ENCODE peak calls at places on chromosome 21, in five cellular contexts. One of them, this sample, is unnamed.

GRCh38 chr21:23578027-23578426 is 2029.3 kb downstream of the MRPL39 start:
- DNase-seq in breast epithelium: no peak
- DNase-seq in neural crest cell: no peak
- DNase-seq in vagina: no peak
- DNase-seq in spleen: no peak
- DNase-seq in this sample: no peak

GRCh38 chr21:14762734-14763694 is 216.9 kb upstream of the SAMSN1 start:
- DNase-seq in breast epithelium: no peak
- DNase-seq in neural crest cell: no peak
- DNase-seq in vagina: no peak
- DNase-seq in spleen: no peak
- DNase-seq in this sample: no peak

GRCh38 chr21:30146558-30147282 is 19.9 kb downstream of the CLDN17 start:
- DNase-seq in breast epithelium: peak; percentile 80
- DNase-seq in neural crest cell: no peak
- DNase-seq in vagina: no peak
- DNase-seq in spleen: no peak
- DNase-seq in this sample: no peak

GRCh38 chr21:23452384-23453083 is 2154.7 kb downstream of the MRPL39 start:
- DNase-seq in breast epithelium: no peak
- DNase-seq in neural crest cell: peak; percentile 33
- DNase-seq in vagina: no peak
- DNase-seq in spleen: no peak
- DNase-seq in this sample: no peak

GRCh38 chr21:33655591-33656221 is 13.4 kb downstream of the ITSN1 start:
- DNase-seq in breast epithelium: no peak
- DNase-seq in neural crest cell: no peak
- DNase-seq in vagina: no peak
- DNase-seq in spleen: no peak
- DNase-seq in this sample: no peak

GRCh38 chr21:26409735-26410134 is 163.4 kb downstream of the CYYR1 start:
- DNase-seq in breast epithelium: no peak
- DNase-seq in neural crest cell: no peak
- DNase-seq in vagina: no peak
- DNase-seq in spleen: no peak
- DNase-seq in this sample: no peak

GRCh38 chr21:27505516-27505915 is 538.6 kb upstream of the ADAMTS5 start:
- DNase-seq in breast epithelium: no peak
- DNase-seq in neural crest cell: no peak
- DNase-seq in vagina: no peak
- DNase-seq in spleen: no peak
- DNase-seq in this sample: no peak

GRCh38 chr21:41130883-41131282 is 37.1 kb upstream of the BACE2 start:
- DNase-seq in breast epithelium: no peak
- DNase-seq in neural crest cell: no peak
- DNase-seq in vagina: no peak
- DNase-seq in spleen: no peak
- DNase-seq in this sample: no peak

GRCh38 chr21:34989337-34990151 is 59.6 kb downstream of the RUNX1 start:
- DNase-seq in breast epithelium: no peak
- DNase-seq in neural crest cell: no peak
- DNase-seq in vagina: no peak
- DNase-seq in spleen: no peak
- DNase-seq in this sample: no peak

GRCh38 chr21:34865922-34866271 is 183.2 kb downstream of the RUNX1 start:
- DNase-seq in breast epithelium: no peak
- DNase-seq in neural crest cell: no peak
- DNase-seq in vagina: no peak
- DNase-seq in spleen: peak; percentile 79
- DNase-seq in this sample: no peak

GRCh38 chr21:16279658-16280581 is 550.1 kb downstream of the USP25 start:
- DNase-seq in breast epithelium: no peak
- DNase-seq in neural crest cell: peak; percentile 59
- DNase-seq in vagina: no peak
- DNase-seq in spleen: no peak
- DNase-seq in this sample: no peak

GRCh38 chr21:41403966-41404365 is 22.1 kb upstream of the MX1 start:
- DNase-seq in breast epithelium: no peak
- DNase-seq in neural crest cell: no peak
- DNase-seq in vagina: peak; percentile 76
- DNase-seq in spleen: no peak
- DNase-seq in this sample: no peak

GRCh38 chr21:14675774-14676530 is 129.8 kb upstream of the SAMSN1 start:
- DNase-seq in breast epithelium: no peak
- DNase-seq in neural crest cell: no peak
- DNase-seq in vagina: no peak
- DNase-seq in spleen: no peak
- DNase-seq in this sample: no peak

GRCh38 chr21:15520811-15521643 is 208.8 kb upstream of the USP25 start:
- DNase-seq in breast epithelium: no peak
- DNase-seq in neural crest cell: no peak
- DNase-seq in vagina: no peak
- DNase-seq in spleen: no peak
- DNase-seq in this sample: no peak

GRCh38 chr21:35232545-35233176 is 183.6 kb upstream of the RUNX1 start:
- DNase-seq in breast epithelium: no peak
- DNase-seq in neural crest cell: no peak
- DNase-seq in vagina: no peak
- DNase-seq in spleen: no peak
- DNase-seq in this sample: no peak

GRCh38 chr21:21196087-21196486 is 197.9 kb downstream of the NCAM2 start:
- DNase-seq in breast epithelium: no peak
- DNase-seq in neural crest cell: no peak
- DNase-seq in vagina: no peak
- DNase-seq in spleen: no peak
- DNase-seq in this sample: no peak

GRCh38 chr21:34530264-34530663 is 18.3 kb upstream of the KCNE1 start:
- DNase-seq in breast epithelium: no peak
- DNase-seq in neural crest cell: no peak
- DNase-seq in vagina: no peak
- DNase-seq in spleen: no peak
- DNase-seq in this sample: no peak

GRCh38 chr21:25103500-25104207 is 503.6 kb downstream of the MRPL39 start:
- DNase-seq in breast epithelium: no peak
- DNase-seq in neural crest cell: no peak
- DNase-seq in vagina: no peak
- DNase-seq in spleen: no peak
- DNase-seq in this sample: no peak

GRCh38 chr21:35987475-35987874 is 72.9 kb downstream of the SETD4 start:
- DNase-seq in breast epithelium: no peak
- DNase-seq in neural crest cell: no peak
- DNase-seq in vagina: no peak
- DNase-seq in spleen: no peak
- DNase-seq in this sample: no peak

GRCh38 chr21:33984021-33984481 is 68.4 kb upstream of the ATP5PO start:
- DNase-seq in breast epithelium: no peak
- DNase-seq in neural crest cell: no peak
- DNase-seq in vagina: no peak
- DNase-seq in spleen: no peak
- DNase-seq in this sample: no peak

GRCh38 chr21:21481238-21481637 is 483.0 kb downstream of the NCAM2 start:
- DNase-seq in breast epithelium: no peak
- DNase-seq in neural crest cell: no peak
- DNase-seq in vagina: no peak
- DNase-seq in spleen: no peak
- DNase-seq in this sample: no peak

GRCh38 chr21:41566500-41567014 is 58.6 kb upstream of the TMPRSS2 start:
- DNase-seq in breast epithelium: no peak
- DNase-seq in neural crest cell: no peak
- DNase-seq in vagina: peak; percentile 52
- DNase-seq in spleen: no peak
- DNase-seq in this sample: no peak

GRCh38 chr21:28230559-28230958 is 762.1 kb downstream of the LTN1 start:
- DNase-seq in breast epithelium: no peak
- DNase-seq in neural crest cell: no peak
- DNase-seq in vagina: no peak
- DNase-seq in spleen: no peak
- DNase-seq in this sample: no peak

GRCh38 chr21:35256468-35256988 is 207.4 kb upstream of the RUNX1 start:
- DNase-seq in breast epithelium: peak; percentile 76
- DNase-seq in neural crest cell: peak; percentile 4
- DNase-seq in vagina: peak; percentile 90
- DNase-seq in spleen: no peak
- DNase-seq in this sample: no peak

GRCh38 chr21:35512321-35512720 is 463.2 kb upstream of the RUNX1 start:
- DNase-seq in breast epithelium: no peak
- DNase-seq in neural crest cell: no peak
- DNase-seq in vagina: no peak
- DNase-seq in spleen: no peak
- DNase-seq in this sample: no peak

GRCh38 chr21:38729745-38730401 is 75.9 kb upstream of the ETS2 start:
- DNase-seq in breast epithelium: peak; percentile 28
- DNase-seq in neural crest cell: no peak
- DNase-seq in vagina: no peak
- DNase-seq in spleen: no peak
- DNase-seq in this sample: no peak

GRCh38 chr21:38735807-38736206 is 69.9 kb upstream of the ETS2 start:
- DNase-seq in breast epithelium: no peak
- DNase-seq in neural crest cell: no peak
- DNase-seq in vagina: no peak
- DNase-seq in spleen: no peak
- DNase-seq in this sample: no peak

DNA sequence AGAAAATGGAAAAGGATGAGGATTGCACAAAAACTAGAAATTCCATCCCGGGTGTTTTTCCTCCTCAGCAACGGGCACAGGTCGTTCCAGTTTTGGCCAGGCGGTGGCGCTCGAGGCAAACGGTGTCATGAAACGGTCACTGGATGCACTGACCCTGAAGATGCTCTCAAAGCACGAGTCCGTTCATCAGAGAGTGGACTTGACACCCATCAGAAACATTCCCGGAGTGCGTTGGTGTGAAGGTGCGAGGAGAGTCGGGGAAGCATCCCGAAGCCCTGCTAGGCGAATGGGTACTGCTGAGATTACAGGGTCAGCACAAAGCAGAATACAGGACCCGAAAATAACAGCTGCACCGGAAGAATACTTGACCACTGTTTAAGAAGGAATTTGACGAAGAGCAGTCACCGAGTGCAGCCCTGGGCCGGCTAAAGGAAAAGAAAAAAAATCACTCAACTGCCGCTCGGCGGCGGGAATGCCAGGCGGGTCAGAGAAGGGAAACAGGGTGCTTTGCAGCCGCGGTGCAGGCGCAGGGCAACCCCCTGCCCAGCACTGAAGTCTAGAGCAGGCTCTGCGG is 71.7 kb upstream of the ETS2 start:
- DNase-seq in breast epithelium: peak; percentile 78
- DNase-seq in neural crest cell: peak; percentile 99
- DNase-seq in vagina: no peak
- DNase-seq in spleen: peak; percentile 94
- DNase-seq in this sample: peak; percentile 71
- TF ChIP-seq CTCF in breast epithelium: peak; percentile 91
- TF ChIP-seq CTCF in neural crest cell: peak; percentile 97
- TF ChIP-seq CTCF in vagina: peak; percentile 97
- TF ChIP-seq CTCF in spleen: peak; percentile 94
- TF ChIP-seq CTCF in this sample: peak; percentile 74

GRCh38 chr21:39196310-39196709 is 13.1 kb upstream of the PSMG1 start:
- DNase-seq in breast epithelium: no peak
- DNase-seq in neural crest cell: no peak
- DNase-seq in vagina: no peak
- DNase-seq in spleen: no peak
- DNase-seq in this sample: no peak
- TF ChIP-seq CTCF in breast epithelium: no peak
- TF ChIP-seq CTCF in neural crest cell: no peak
- TF ChIP-seq CTCF in vagina: no peak
- TF ChIP-seq CTCF in spleen: no peak
- TF ChIP-seq CTCF in this sample: no peak

GRCh38 chr21:37157938-37158337 is 84.9 kb downstream of the TTC3 start:
- DNase-seq in breast epithelium: no peak
- DNase-seq in neural crest cell: no peak
- DNase-seq in vagina: no peak
- DNase-seq in spleen: no peak
- DNase-seq in this sample: no peak

GRCh38 chr21:37164742-37165141 is 91.7 kb downstream of the TTC3 start:
- DNase-seq in breast epithelium: no peak
- DNase-seq in neural crest cell: no peak
- DNase-seq in vagina: no peak
- DNase-seq in spleen: no peak
- DNase-seq in this sample: no peak

GRCh38 chr21:37159053-37159776 is 86.2 kb downstream of the TTC3 start:
- DNase-seq in breast epithelium: no peak
- DNase-seq in neural crest cell: no peak
- DNase-seq in vagina: no peak
- DNase-seq in spleen: no peak
- DNase-seq in this sample: no peak

GRCh38 chr21:37155216-37155615 is 82.2 kb downstream of the TTC3 start:
- DNase-seq in breast epithelium: no peak
- DNase-seq in neural crest cell: no peak
- DNase-seq in vagina: no peak
- DNase-seq in spleen: no peak
- DNase-seq in this sample: no peak

GRCh38 chr21:37159949-37160348 is 86.9 kb downstream of the TTC3 start:
- DNase-seq in breast epithelium: no peak
- DNase-seq in neural crest cell: no peak
- DNase-seq in vagina: no peak
- DNase-seq in spleen: no peak
- DNase-seq in this sample: no peak
- TF ChIP-seq CTCF in breast epithelium: no peak
- TF ChIP-seq CTCF in neural crest cell: no peak
- TF ChIP-seq CTCF in vagina: no peak
- TF ChIP-seq CTCF in spleen: no peak
- TF ChIP-seq CTCF in this sample: no peak

GRCh38 chr21:32096411-32096810 is 182.4 kb downstream of the MIS18A start:
- DNase-seq in breast epithelium: no peak
- DNase-seq in neural crest cell: peak; percentile 35
- DNase-seq in vagina: no peak
- DNase-seq in spleen: no peak
- DNase-seq in this sample: no peak
- TF ChIP-seq CTCF in breast epithelium: peak; percentile 15
- TF ChIP-seq CTCF in neural crest cell: peak; percentile 54
- TF ChIP-seq CTCF in vagina: no peak
- TF ChIP-seq CTCF in spleen: no peak
- TF ChIP-seq CTCF in this sample: no peak

DNA sequence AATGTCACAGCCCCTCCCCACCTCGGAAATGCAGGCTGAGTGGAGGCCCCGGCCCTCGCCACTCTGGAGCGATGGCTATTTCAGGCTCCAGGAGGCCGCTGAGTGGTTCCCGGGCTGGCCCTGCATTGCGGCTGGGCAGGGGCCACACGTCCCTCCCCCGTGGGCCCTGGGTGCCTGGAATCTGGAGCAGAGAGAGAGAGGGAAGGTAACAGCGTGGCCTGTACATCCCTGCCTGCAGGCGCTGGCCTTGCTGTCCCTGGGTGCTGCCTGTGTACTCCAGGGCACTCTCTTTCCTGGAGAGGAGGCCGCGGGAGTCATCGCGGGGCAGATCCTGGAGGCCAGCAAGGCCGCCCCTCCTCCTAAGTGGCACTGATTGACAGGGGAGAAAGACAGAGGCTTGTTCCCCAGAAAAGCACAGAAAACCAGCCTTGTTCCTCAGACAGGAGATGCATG is 67.9 kb upstream of the TRAPPC10 start:
- DNase-seq in breast epithelium: no peak
- DNase-seq in neural crest cell: peak; percentile 20
- DNase-seq in vagina: no peak
- DNase-seq in spleen: no peak
- DNase-seq in this sample: no peak
- TF ChIP-seq CTCF in breast epithelium: no peak
- TF ChIP-seq CTCF in neural crest cell: no peak
- TF ChIP-seq CTCF in vagina: no peak
- TF ChIP-seq CTCF in spleen: no peak
- TF ChIP-seq CTCF in this sample: no peak

GRCh38 chr21:42833439-42833815 is 45.9 kb downstream of the WDR4 start:
- DNase-seq in breast epithelium: no peak
- DNase-seq in neural crest cell: no peak
- DNase-seq in vagina: peak; percentile 82
- DNase-seq in spleen: peak; percentile 75
- DNase-seq in this sample: no peak
- TF ChIP-seq CTCF in breast epithelium: no peak
- TF ChIP-seq CTCF in neural crest cell: peak; percentile 56
- TF ChIP-seq CTCF in vagina: peak; percentile 12
- TF ChIP-seq CTCF in spleen: peak; percentile 30
- TF ChIP-seq CTCF in this sample: no peak